ENCODE peak calls at places on chromosomes 5 and 9, in ten cellular contexts. E is MM.1S; N is AG04449; H is ovary; O is pancreas; P is heart left ventricle; K is fibroblast of pulmonary artery; W is astrocyte of the cerebellum; J is CD4-positive, alpha-beta memory T cell; A is fibroblast of mammary gland. U is an unnamed sample.

GRCh38 chr5:36305571-36306326 is 4.0 kb upstream of the RANBP3L start:
- DNase-seq in H (peak; percentile 38), P (peak; percentile 48), K (peak; percentile 68), A (peak; percentile 75), N (no peak), J (peak; percentile 3), W (no peak), O (peak; percentile 40), E (peak; percentile 57), U (peak; percentile 67)

GRCh38 chr5:79697222-79698164 is 7.9 kb downstream of the CMYA5 start:
- DNase-seq in H (peak; percentile 48), A (peak; percentile 43), J (no peak), E (no peak), K (peak; percentile 95), O (no peak), W (no peak), P (no peak), N (peak; percentile 21), U (peak; percentile 35)

GRCh38 chr5:137727623-137728022 is 8.3 kb downstream of the KLHL3 start:
- DNase-seq in H (no peak), P (no peak), K (no peak), N (no peak), A (no peak), O (no peak), W (no peak), E (no peak), J (no peak), U (no peak)

GRCh38 chr9:34158362-34158869 is 20.4 kb upstream of the UBAP1 start:
- DNase-seq in W (peak; percentile 56), K (peak; percentile 71), H (no peak), O (no peak), J (no peak), N (peak; percentile 82), E (no peak), A (peak; percentile 88), P (no peak), U (no peak)

GRCh38 chr9:118721276-118721675 is 648.0 kb downstream of the BRINP1 start:
- DNase-seq in K (no peak), N (no peak), P (no peak), O (no peak), J (no peak), W (no peak), A (no peak), H (no peak), E (no peak), U (no peak)

GRCh38 chr9:134165357-134166315 is 1.3 kb upstream of the RNU6ATAC start:
- DNase-seq in K (peak; percentile 38), A (peak; percentile 54), O (peak; percentile 58), N (no peak), W (no peak), E (peak; percentile 26), H (no peak), P (no peak), J (peak; percentile 44), U (peak; percentile 71)

GRCh38 chr9:91824591-91825339 is 125.3 kb downstream of the ROR2 start:
- DNase-seq in J (no peak), O (no peak), W (no peak), H (no peak), P (no peak), E (no peak), K (peak; percentile 66), N (no peak), A (peak; percentile 89), U (no peak)

GRCh38 chr9:3527653-3527960 is 1.8 kb upstream of the RFX3 start:
- DNase-seq in K (no peak), J (no peak), W (no peak), E (no peak), H (no peak), A (peak; percentile 12), P (no peak), O (no peak), N (no peak), U (peak; percentile 57)

DNA sequence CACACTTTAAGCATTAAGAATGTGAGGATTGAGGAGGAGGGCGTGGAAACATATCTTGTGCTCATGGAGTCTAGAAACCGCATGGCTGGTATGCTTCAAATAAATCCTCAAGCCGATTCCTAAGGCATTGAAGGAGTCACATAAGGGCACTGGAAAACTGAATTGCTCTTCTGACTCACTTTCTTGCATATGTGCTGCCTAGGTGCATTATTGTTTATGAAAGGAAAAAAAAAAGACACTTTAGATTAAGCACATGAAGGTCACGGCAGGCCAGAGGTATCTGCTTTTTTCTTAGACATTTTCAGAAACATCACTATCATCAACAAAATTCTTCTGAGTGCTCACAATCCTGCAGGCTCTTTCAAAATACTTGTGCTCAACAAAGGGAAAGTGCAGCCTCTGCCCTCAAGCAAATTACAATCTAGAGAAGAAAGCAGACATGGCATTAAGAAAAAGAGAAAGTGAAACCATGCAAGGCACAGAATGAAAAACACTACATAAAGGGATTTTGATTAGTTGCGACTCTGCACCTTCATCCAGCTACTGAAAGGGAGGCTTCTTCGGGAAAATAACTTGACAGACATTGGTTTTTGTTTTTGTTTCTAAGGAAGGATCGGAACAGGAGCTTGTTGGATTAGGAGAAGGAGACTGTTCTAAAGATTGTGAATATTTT is 2117.6 kb downstream of the MAT2B start:
- DNase-seq in K (no peak), N (no peak), O (no peak), J (no peak), E (peak; percentile 52), W (no peak), P (no peak), A (no peak), H (no peak), U (no peak)
- H3K4me3 ChIP-seq in K (no peak overlapping the region), N (no peak overlapping the region), O (no peak overlapping the region), J (no peak overlapping the region), E (peak overlapping the region; percentile 5), W (no peak overlapping the region), P (peak overlapping the region; percentile 26), A (no peak overlapping the region), H (no peak overlapping the region), U (no peak overlapping the region)

GRCh38 chr9:127769985-127770904 is 8.2 kb downstream of the SH2D3C start:
- DNase-seq in O (no peak), N (no peak), H (no peak), W (no peak), E (no peak), A (no peak), K (no peak), P (no peak), J (no peak), U (no peak)
- H3K4me3 ChIP-seq in O (no peak overlapping the region), N (peak overlapping the region; percentile 59), H (peak overlapping the region; percentile 50), W (peak overlapping the region; percentile 38), E (peak overlapping the region; percentile 74), A (no peak overlapping the region), K (peak overlapping the region; percentile 67), P (peak overlapping the region; percentile 78), J (peak overlapping the region; percentile 78), U (peak overlapping the region; percentile 66)

DNA sequence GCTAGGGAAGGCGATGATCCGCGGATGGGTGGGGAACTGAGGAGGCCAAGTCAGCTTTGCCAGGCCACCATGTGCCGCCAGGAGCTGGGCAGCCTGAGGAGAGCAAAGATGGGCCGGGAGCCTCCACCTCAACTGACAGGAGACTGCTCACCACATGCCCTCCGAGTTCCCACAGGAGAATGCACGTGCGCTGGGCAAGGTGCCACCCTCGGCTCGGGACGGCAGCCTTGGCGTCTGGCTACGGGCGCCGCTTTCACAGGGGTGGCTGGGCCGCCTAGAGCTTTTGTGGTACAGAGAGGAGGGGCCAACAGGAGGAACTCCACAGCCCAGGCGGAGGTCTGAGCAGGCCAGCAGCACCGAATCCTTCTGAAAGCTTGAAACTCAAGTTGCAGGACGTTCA is 5.3 kb upstream of the TBC1D9B start:
- DNase-seq in N (no peak), P (no peak), K (no peak), O (no peak), H (no peak), E (no peak), A (no peak), J (no peak), W (no peak), U (no peak)
- H3K4me3 ChIP-seq in N (no peak overlapping the region), P (no peak overlapping the region), K (no peak overlapping the region), O (no peak overlapping the region), H (no peak overlapping the region), E (no peak overlapping the region), A (no peak overlapping the region), J (no peak overlapping the region), W (no peak overlapping the region), U (no peak overlapping the region)

DNA sequence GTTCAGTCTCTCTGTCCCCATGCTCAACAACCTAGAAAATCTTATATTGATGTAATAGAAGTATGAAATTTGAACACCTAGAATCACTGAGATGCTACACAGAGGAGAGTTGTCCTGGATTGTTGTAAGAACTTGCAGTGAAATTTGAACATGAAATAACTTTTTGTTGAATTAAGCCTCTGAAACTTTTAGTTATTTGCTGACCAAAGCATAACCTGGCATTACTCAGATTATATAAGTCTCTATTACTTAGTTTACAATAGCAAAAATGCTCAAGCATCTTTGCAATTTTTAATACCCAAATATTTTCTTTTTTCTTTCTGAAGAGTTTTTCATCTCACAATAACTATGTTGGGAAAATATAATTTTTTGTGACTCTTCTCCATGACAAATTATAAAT is 630.7 kb upstream of the ACO1 start:
- DNase-seq in H (no peak), A (no peak), J (no peak), W (no peak), N (no peak), K (no peak), E (no peak), P (no peak), O (no peak), U (no peak)
- H3K4me3 ChIP-seq in H (no peak overlapping the region), A (no peak overlapping the region), J (no peak overlapping the region), W (no peak overlapping the region), N (no peak overlapping the region), K (no peak overlapping the region), E (no peak overlapping the region), P (no peak overlapping the region), O (no peak overlapping the region), U (no peak overlapping the region)

GRCh38 chr5:25441810-25442209 is 797.0 kb upstream of the CDH10 start:
- DNase-seq in E (no peak), H (no peak), O (no peak), P (no peak), N (no peak), W (no peak), K (no peak), A (no peak), J (no peak), U (no peak)

GRCh38 chr5:25439025-25439424 is 794.2 kb upstream of the CDH10 start:
- DNase-seq in J (no peak), N (no peak), K (no peak), P (no peak), E (no peak), O (no peak), W (no peak), A (no peak), H (no peak), U (no peak)

GRCh38 chr5:25435882-25436281 is 791.1 kb upstream of the CDH10 start:
- DNase-seq in E (no peak), P (no peak), W (no peak), N (no peak), K (no peak), A (no peak), O (no peak), H (no peak), J (no peak), U (no peak)

DNA sequence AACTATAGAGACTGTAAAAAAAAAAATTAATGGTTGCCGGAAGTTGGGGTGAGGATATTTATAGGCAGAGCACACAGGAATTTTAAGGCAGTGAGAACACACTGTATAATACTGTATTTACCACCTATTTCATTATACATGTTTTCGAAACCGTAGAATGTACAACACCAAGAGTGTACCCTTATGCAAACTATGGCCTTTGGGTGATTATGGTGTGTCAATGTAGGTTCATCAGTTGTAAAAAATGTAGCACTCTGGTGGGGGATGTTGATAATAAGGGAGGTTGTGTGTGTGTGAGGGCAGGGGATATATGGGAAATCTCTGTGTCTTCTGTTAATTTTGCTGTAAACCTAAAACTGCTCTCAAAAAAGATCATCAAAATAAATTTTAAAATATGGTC is 791.7 kb upstream of the CDH10 start:
- DNase-seq in N (no peak), E (no peak), H (no peak), A (no peak), K (no peak), P (no peak), J (no peak), O (no peak), W (no peak), U (no peak)
- H3K4me3 ChIP-seq in N (no peak overlapping the region), E (no peak overlapping the region), H (no peak overlapping the region), A (no peak overlapping the region), K (no peak overlapping the region), P (no peak overlapping the region), J (no peak overlapping the region), O (no peak overlapping the region), W (no peak overlapping the region), U (no peak overlapping the region)